ENCODE peak calls at places on chromosomes 4 and X, in four cellular contexts. F is GM12865; W is T-helper 2 cell treated with Interferon-gamma antibody and Interleukin-4, amounts not matched to agents 5 μg/mL and 100 μg/mL, for 36 hours; U is NCI-H2029 treated with DMSO at 0.1 percent for 48 hours. R is an unnamed sample.

GRCh38 chr4:26028793-26029511 is 114.9 kb downstream of the SMIM20 start:
- DNase-seq in F (peak), W (peak), U (no peak), R (no peak)

GRCh38 chrX:53004038-53004437 is 44.6 kb upstream of the GPR173 start:
- DNase-seq in F (no peak), W (no peak), U (no peak), R (no peak)

GRCh38 chrX:12423346-12423745 is 285.1 kb downstream of the FRMPD4 start:
- DNase-seq in F (no peak), W (no peak), U (no peak), R (no peak)

GRCh38 chr4:20658456-20658855 is 41.8 kb upstream of the PACRGL start:
- DNase-seq in F (no peak), W (no peak), U (no peak), R (no peak)

GRCh38 chr4:22842360-22842759 is 149.6 kb downstream of the GBA3 start:
- DNase-seq in F (no peak), W (no peak), U (no peak), R (no peak)

GRCh38 chrX:72685810-72686465 is 28.2 kb downstream of the PHKA1 start:
- DNase-seq in F (no peak), W (no peak), U (peak), R (no peak)

GRCh38 chr4:1541449-1542225 is 135.4 kb upstream of the NKX1-1 start:
- DNase-seq in F (no peak), W (no peak), U (no peak), R (no peak)

GRCh38 chrX:1451676-1452496 is 823 bp downstream of the ASMTL start:
- DNase-seq in F (no peak), W (no peak), U (no peak), R (no peak)

GRCh38 chr4:51999250-51999649 is 20.9 kb downstream of the LRRC66 start:
- DNase-seq in F (no peak), W (no peak), U (no peak), R (no peak)

GRCh38 chrX:106917830-106918500 is 2.2 kb upstream of the CLDN2 start:
- DNase-seq in F (no peak), W (no peak), U (peak), R (no peak)

GRCh38 chr4:114036864-114037263 is 57.4 kb upstream of the ARSJ start:
- DNase-seq in F (no peak), W (no peak), U (no peak), R (no peak)

GRCh38 chrX:134938682-134939081 is 52.1 kb upstream of the SMIM10 start:
- DNase-seq in F (no peak), W (no peak), U (no peak), R (no peak)

GRCh38 chr4:26252349-26252748 is 68.5 kb upstream of the RBPJ start:
- DNase-seq in F (peak), W (peak), U (no peak), R (no peak)

GRCh38 chr4:120731561-120731960 is 191.0 kb downstream of the PRDM5 start:
- DNase-seq in F (no peak), W (no peak), U (no peak), R (no peak)

GRCh38 chr4:21012851-21013331 is 312.6 kb downstream of the PACRGL start:
- DNase-seq in F (no peak), W (no peak), U (no peak), R (no peak)

GRCh38 chr4:53744446-53745160 is 153.3 kb upstream of the LNX1 start:
- DNase-seq in F (peak), W (no peak), U (no peak), R (no peak)

GRCh38 chrX:142201113-142201512 is 4.0 kb downstream of the MAGEC2 start:
- DNase-seq in F (no peak), W (no peak), U (no peak), R (no peak)

GRCh38 chrX:22952011-22952410 is 47.7 kb upstream of the DDX53 start:
- DNase-seq in F (no peak), W (no peak), U (peak), R (no peak)

GRCh38 chr4:40199999-40200880 is 3.4 kb downstream of the RHOH start:
- DNase-seq in F (peak), W (peak), U (no peak), R (no peak)

GRCh38 chr4:149980941-149981340 is 97.3 kb upstream of the DCLK2 start:
- DNase-seq in F (peak), W (peak), U (no peak), R (no peak)

GRCh38 chr4:185945238-185945637 is 123.7 kb upstream of the TLR3 start:
- DNase-seq in F (no peak), W (no peak), U (no peak), R (no peak)

GRCh38 chr4:68466185-68466584 is 18.9 kb downstream of the TMPRSS11E start:
- DNase-seq in F (no peak), W (no peak), U (no peak), R (no peak)

R was measured in ascending aorta.